ENCODE peak calls at places on chromosomes 6 and 20, in seven cellular contexts. One of them, this sample, is unnamed.

GRCh38 chr6:109456710-109457595 is 1.4 kb upstream of the MICAL1 start:
- DNase-seq in astrocyte of the cerebellum: no peak
- DNase-seq in B cell: no peak
- DNase-seq in mesothelial cell of epicardium: no peak
- DNase-seq in MM.1S: no peak
- DNase-seq in astrocyte of the spinal cord: peak
- DNase-seq in GM12864: no peak
- DNase-seq in this sample: peak

GRCh38 chr6:170086639-170087420 is 204.0 kb downstream of the DLL1 start:
- DNase-seq in astrocyte of the cerebellum: no peak
- DNase-seq in B cell: no peak
- DNase-seq in mesothelial cell of epicardium: peak
- DNase-seq in MM.1S: no peak
- DNase-seq in astrocyte of the spinal cord: no peak
- DNase-seq in GM12864: no peak
- DNase-seq in this sample: no peak

GRCh38 chr6:46103437-46103836 is 26.4 kb upstream of the ENPP4 start:
- DNase-seq in astrocyte of the cerebellum: no peak
- DNase-seq in B cell: no peak
- DNase-seq in mesothelial cell of epicardium: no peak
- DNase-seq in MM.1S: no peak
- DNase-seq in astrocyte of the spinal cord: no peak
- DNase-seq in GM12864: no peak
- DNase-seq in this sample: no peak

GRCh38 chr6:2126351-2126750 is 119.1 kb downstream of the GMDS start:
- DNase-seq in astrocyte of the cerebellum: no peak
- DNase-seq in B cell: no peak
- DNase-seq in mesothelial cell of epicardium: no peak
- DNase-seq in MM.1S: no peak
- DNase-seq in astrocyte of the spinal cord: no peak
- DNase-seq in GM12864: no peak
- DNase-seq in this sample: no peak

GRCh38 chr6:120558294-120558693 is 776.0 kb downstream of the TBC1D32 start:
- DNase-seq in astrocyte of the cerebellum: no peak
- DNase-seq in B cell: no peak
- DNase-seq in mesothelial cell of epicardium: no peak
- DNase-seq in MM.1S: no peak
- DNase-seq in astrocyte of the spinal cord: no peak
- DNase-seq in GM12864: no peak
- DNase-seq in this sample: no peak

GRCh38 chr20:45564760-45565276 is 14.3 kb downstream of the WFDC8 start:
- DNase-seq in astrocyte of the cerebellum: no peak
- DNase-seq in B cell: no peak
- DNase-seq in mesothelial cell of epicardium: no peak
- DNase-seq in MM.1S: no peak
- DNase-seq in astrocyte of the spinal cord: no peak
- DNase-seq in GM12864: no peak
- DNase-seq in this sample: no peak

GRCh38 chr6:165726915-165727314 is 63.9 kb upstream of the PDE10A start:
- DNase-seq in astrocyte of the cerebellum: no peak
- DNase-seq in B cell: no peak
- DNase-seq in mesothelial cell of epicardium: no peak
- DNase-seq in MM.1S: no peak
- DNase-seq in astrocyte of the spinal cord: peak
- DNase-seq in GM12864: no peak
- DNase-seq in this sample: no peak

GRCh38 chr6:29011276-29011734 is 6.2 kb upstream of the ZNF311 start:
- DNase-seq in astrocyte of the cerebellum: peak
- DNase-seq in B cell: peak
- DNase-seq in mesothelial cell of epicardium: peak
- DNase-seq in MM.1S: peak
- DNase-seq in astrocyte of the spinal cord: peak
- DNase-seq in GM12864: no peak
- DNase-seq in this sample: peak

GRCh38 chr20:40815156-40816038 is 126.4 kb upstream of the MAFB start:
- DNase-seq in astrocyte of the cerebellum: no peak
- DNase-seq in B cell: no peak
- DNase-seq in mesothelial cell of epicardium: peak
- DNase-seq in MM.1S: no peak
- DNase-seq in astrocyte of the spinal cord: no peak
- DNase-seq in GM12864: no peak
- DNase-seq in this sample: no peak

GRCh38 chr20:60820149-60820548 is 431.9 kb upstream of the CDH4 start:
- DNase-seq in astrocyte of the cerebellum: no peak
- DNase-seq in B cell: no peak
- DNase-seq in mesothelial cell of epicardium: no peak
- DNase-seq in MM.1S: no peak
- DNase-seq in astrocyte of the spinal cord: no peak
- DNase-seq in GM12864: no peak
- DNase-seq in this sample: no peak

GRCh38 chr6:105810105-105810921 is 275.8 kb upstream of the PRDM1 start:
- DNase-seq in astrocyte of the cerebellum: no peak
- DNase-seq in B cell: no peak
- DNase-seq in mesothelial cell of epicardium: no peak
- DNase-seq in MM.1S: peak
- DNase-seq in astrocyte of the spinal cord: peak
- DNase-seq in GM12864: no peak
- DNase-seq in this sample: no peak

GRCh38 chr20:46273701-46274100 is 34.6 kb downstream of the CDH22 start:
- DNase-seq in astrocyte of the cerebellum: no peak
- DNase-seq in B cell: no peak
- DNase-seq in mesothelial cell of epicardium: no peak
- DNase-seq in MM.1S: no peak
- DNase-seq in astrocyte of the spinal cord: no peak
- DNase-seq in GM12864: no peak
- DNase-seq in this sample: no peak

GRCh38 chr6:113786168-113786567 is 71.0 kb upstream of the MARCKS start:
- DNase-seq in astrocyte of the cerebellum: no peak
- DNase-seq in B cell: no peak
- DNase-seq in mesothelial cell of epicardium: no peak
- DNase-seq in MM.1S: no peak
- DNase-seq in astrocyte of the spinal cord: no peak
- DNase-seq in GM12864: no peak
- DNase-seq in this sample: no peak

GRCh38 chr6:33840064-33840926 is 36.5 kb upstream of the MLN start:
- DNase-seq in astrocyte of the cerebellum: peak
- DNase-seq in B cell: no peak
- DNase-seq in mesothelial cell of epicardium: no peak
- DNase-seq in MM.1S: peak
- DNase-seq in astrocyte of the spinal cord: peak
- DNase-seq in GM12864: peak
- DNase-seq in this sample: peak

GRCh38 chr6:156735751-156736150 is 41.4 kb upstream of the ARID1B start:
- DNase-seq in astrocyte of the cerebellum: no peak
- DNase-seq in B cell: no peak
- DNase-seq in mesothelial cell of epicardium: no peak
- DNase-seq in MM.1S: no peak
- DNase-seq in astrocyte of the spinal cord: no peak
- DNase-seq in GM12864: no peak
- DNase-seq in this sample: no peak

GRCh38 chr6:156560476-156560875 is 216.7 kb upstream of the ARID1B start:
- DNase-seq in astrocyte of the cerebellum: no peak
- DNase-seq in B cell: no peak
- DNase-seq in mesothelial cell of epicardium: no peak
- DNase-seq in MM.1S: no peak
- DNase-seq in astrocyte of the spinal cord: no peak
- DNase-seq in GM12864: no peak
- DNase-seq in this sample: no peak

GRCh38 chr20:43309266-43309665 is 119.6 kb upstream of the PTPRT start:
- DNase-seq in astrocyte of the cerebellum: no peak
- DNase-seq in B cell: no peak
- DNase-seq in mesothelial cell of epicardium: no peak
- DNase-seq in MM.1S: no peak
- DNase-seq in astrocyte of the spinal cord: no peak
- DNase-seq in GM12864: no peak
- DNase-seq in this sample: no peak
- TF ChIP-seq CTCF in astrocyte of the cerebellum: no peak
- TF ChIP-seq CTCF in B cell: no peak
- TF ChIP-seq CTCF in mesothelial cell of epicardium: no peak
- TF ChIP-seq CTCF in MM.1S: no peak
- TF ChIP-seq CTCF in astrocyte of the spinal cord: no peak
- TF ChIP-seq CTCF in GM12864: no peak
- TF ChIP-seq CTCF in this sample: no peak

DNA sequence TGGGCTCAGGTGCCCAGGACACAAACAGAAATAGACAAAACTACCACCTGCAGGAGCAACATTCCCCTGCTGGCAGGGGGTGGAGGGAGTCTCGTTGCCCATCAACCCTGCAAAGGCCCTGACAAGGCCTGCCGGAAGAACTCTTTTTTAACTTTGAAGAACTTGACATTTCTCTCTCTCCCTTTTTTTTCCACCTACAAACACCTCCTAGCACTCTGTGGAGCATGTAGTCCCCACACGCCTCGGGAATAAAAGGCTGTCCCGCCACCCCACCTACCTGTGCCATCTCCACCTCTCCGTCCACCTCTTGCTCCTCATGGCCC is 54.8 kb downstream of the GNAS-AS1 start:
- DNase-seq in astrocyte of the cerebellum: no peak
- DNase-seq in B cell: no peak
- DNase-seq in mesothelial cell of epicardium: no peak
- DNase-seq in MM.1S: no peak
- DNase-seq in astrocyte of the spinal cord: no peak
- DNase-seq in GM12864: no peak
- DNase-seq in this sample: no peak
- TF ChIP-seq CTCF in astrocyte of the cerebellum: no peak
- TF ChIP-seq CTCF in B cell: no peak
- TF ChIP-seq CTCF in mesothelial cell of epicardium: no peak
- TF ChIP-seq CTCF in MM.1S: no peak
- TF ChIP-seq CTCF in astrocyte of the spinal cord: no peak
- TF ChIP-seq CTCF in GM12864: no peak
- TF ChIP-seq CTCF in this sample: no peak

DNA sequence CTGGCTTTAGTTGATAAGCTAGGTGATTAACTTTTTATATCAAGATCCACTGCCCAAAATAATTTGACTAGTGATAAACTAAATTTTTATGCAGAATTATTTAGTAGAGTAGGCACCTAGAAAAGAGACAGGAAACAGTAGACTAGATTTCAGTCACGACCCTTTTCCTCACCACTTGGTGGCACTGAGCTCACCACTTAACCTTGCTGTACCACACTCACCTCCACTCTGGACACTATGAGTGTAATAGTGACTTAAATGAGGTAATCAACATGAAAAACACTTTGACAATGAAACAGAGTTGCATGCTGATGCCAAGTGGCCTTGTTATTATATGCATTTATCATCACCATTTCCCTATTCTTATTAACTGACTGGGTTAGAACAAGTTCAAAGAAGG is 730.4 kb downstream of the KIF16B start:
- DNase-seq in astrocyte of the cerebellum: no peak
- DNase-seq in B cell: peak
- DNase-seq in mesothelial cell of epicardium: no peak
- DNase-seq in MM.1S: peak
- DNase-seq in astrocyte of the spinal cord: no peak
- DNase-seq in GM12864: peak
- DNase-seq in this sample: peak
- TF ChIP-seq CTCF in astrocyte of the cerebellum: no peak
- TF ChIP-seq CTCF in B cell: peak
- TF ChIP-seq CTCF in mesothelial cell of epicardium: no peak
- TF ChIP-seq CTCF in MM.1S: peak
- TF ChIP-seq CTCF in astrocyte of the spinal cord: no peak
- TF ChIP-seq CTCF in GM12864: peak
- TF ChIP-seq CTCF in this sample: no peak

GRCh38 chr6:136338486-136338885 is 48.8 kb upstream of the BCLAF1 start:
- DNase-seq in astrocyte of the cerebellum: no peak
- DNase-seq in B cell: no peak
- DNase-seq in mesothelial cell of epicardium: no peak
- DNase-seq in MM.1S: no peak
- DNase-seq in astrocyte of the spinal cord: no peak
- DNase-seq in GM12864: no peak
- DNase-seq in this sample: no peak
- TF ChIP-seq CTCF in astrocyte of the cerebellum: no peak
- TF ChIP-seq CTCF in B cell: no peak
- TF ChIP-seq CTCF in mesothelial cell of epicardium: no peak
- TF ChIP-seq CTCF in MM.1S: no peak
- TF ChIP-seq CTCF in astrocyte of the spinal cord: no peak
- TF ChIP-seq CTCF in GM12864: no peak
- TF ChIP-seq CTCF in this sample: no peak

DNA sequence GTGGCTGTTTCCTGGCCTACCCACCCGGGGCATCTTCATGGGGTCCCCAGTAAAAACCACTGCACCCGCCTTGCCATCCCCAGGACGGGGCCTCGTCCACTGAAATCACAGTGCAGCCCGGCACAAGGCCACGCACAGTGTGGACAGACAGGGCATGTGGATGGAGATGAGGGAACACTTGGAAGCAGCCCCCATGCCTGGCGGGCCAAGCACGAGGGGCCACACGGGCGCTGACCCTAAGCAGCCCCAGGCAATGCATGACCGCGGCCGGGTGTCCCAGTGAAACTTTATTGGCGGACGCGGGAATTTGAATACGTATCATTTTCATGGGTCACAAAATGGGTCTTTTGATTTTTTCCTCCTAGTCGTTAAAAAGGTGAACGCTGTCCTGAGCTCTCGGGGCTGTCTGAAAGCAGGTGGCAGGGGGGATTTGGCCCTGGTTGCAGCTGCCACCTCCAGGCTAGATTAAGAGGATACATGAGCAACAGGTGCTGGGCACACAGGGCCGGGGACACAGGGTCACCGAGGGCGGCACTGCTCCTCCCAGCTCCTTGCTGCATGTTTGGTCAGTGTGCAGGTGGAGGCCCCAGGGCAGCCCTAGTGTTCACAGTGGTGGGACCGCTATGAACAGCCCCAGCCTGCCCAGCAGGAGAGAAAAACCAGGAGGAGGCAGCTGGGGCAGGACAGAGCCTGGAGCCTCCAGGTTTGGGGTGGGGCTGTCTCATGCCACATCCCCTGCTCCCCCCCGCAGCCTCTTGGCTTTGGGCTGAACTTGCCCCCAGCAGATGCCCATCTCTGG is 74.9 kb upstream of the SLCO4A1 start:
- DNase-seq in astrocyte of the cerebellum: no peak
- DNase-seq in B cell: no peak
- DNase-seq in mesothelial cell of epicardium: no peak
- DNase-seq in MM.1S: no peak
- DNase-seq in astrocyte of the spinal cord: no peak
- DNase-seq in GM12864: no peak
- DNase-seq in this sample: no peak
- TF ChIP-seq CTCF in astrocyte of the cerebellum: no peak
- TF ChIP-seq CTCF in B cell: no peak
- TF ChIP-seq CTCF in mesothelial cell of epicardium: no peak
- TF ChIP-seq CTCF in MM.1S: no peak
- TF ChIP-seq CTCF in astrocyte of the spinal cord: no peak
- TF ChIP-seq CTCF in GM12864: no peak
- TF ChIP-seq CTCF in this sample: no peak

DNA sequence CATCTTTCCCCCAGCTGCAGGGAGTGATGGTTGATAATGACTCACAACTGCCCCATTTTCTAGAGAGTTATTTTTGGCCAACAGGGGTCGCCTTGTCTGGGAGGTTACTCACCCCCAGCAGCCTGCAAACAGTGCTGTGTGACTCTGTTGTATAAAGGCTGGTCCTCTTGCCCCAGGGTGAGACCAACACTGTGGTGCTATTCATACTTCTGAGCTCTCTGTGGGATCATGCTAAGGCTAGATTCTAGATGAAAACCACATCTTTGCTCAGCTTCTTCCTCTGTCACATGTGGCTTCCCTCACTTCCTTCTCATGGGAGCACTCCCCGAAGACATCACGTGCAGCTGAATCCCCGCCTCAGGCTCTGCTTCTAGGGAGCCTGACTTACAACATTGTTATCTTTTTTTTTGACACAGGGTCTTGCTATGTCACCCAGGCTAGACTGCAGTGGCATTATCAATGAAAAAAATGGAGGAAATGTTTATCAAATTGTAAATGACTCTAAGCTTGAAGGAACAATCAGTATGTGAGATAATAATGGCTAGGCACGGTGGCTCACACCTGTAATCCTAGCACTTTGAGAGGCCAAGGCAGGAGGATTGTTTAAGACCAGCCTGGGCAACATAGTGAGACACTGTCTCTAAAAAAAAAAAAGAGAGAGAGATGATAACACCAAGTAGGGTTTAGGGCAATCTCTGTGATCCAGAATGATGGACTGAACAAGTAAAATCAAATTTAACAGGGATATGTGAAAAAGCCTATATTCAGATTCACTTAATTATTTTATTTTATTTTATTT is 55.7 kb upstream of the SLC23A2 start:
- DNase-seq in astrocyte of the cerebellum: no peak
- DNase-seq in B cell: peak
- DNase-seq in mesothelial cell of epicardium: no peak
- DNase-seq in MM.1S: peak
- DNase-seq in astrocyte of the spinal cord: peak
- DNase-seq in GM12864: no peak
- DNase-seq in this sample: peak
- TF ChIP-seq CTCF in astrocyte of the cerebellum: no peak
- TF ChIP-seq CTCF in B cell: peak
- TF ChIP-seq CTCF in mesothelial cell of epicardium: no peak
- TF ChIP-seq CTCF in MM.1S: peak
- TF ChIP-seq CTCF in astrocyte of the spinal cord: peak
- TF ChIP-seq CTCF in GM12864: peak
- TF ChIP-seq CTCF in this sample: peak